ENCODE peak calls at places on chromosomes 5 and 9, in eight cellular contexts. B is amygdala; X is GM23338; F is CD8-positive, alpha-beta memory T cell; J is Kasumi-1; S is A549; I is GM06990; C is stimulated activated CD4-positive, alpha-beta T cell treated with anti-CD3 and anti-CD28 coated beads, Interleukin-12 subunit alpha, Interleukin-12 subunit beta, amount 100 ng/mL, for 4 hours. A is an unnamed sample.

GRCh38 chr9:114448706-114449105 is 56.6 kb downstream of the WHRN start:
- DNase-seq in B (no peak), X (no peak), F (no peak), J (no peak), S (no peak), I (no peak), C (no peak), A (no peak)

GRCh38 chr9:37540634-37541033 is 35.5 kb downstream of the FBXO10 start:
- DNase-seq in B (no peak), X (no peak), F (no peak), J (no peak), S (no peak), I (no peak), C (no peak), A (no peak)

GRCh38 chr5:65037845-65038815 is 269.4 kb downstream of the CWC27 start:
- DNase-seq in B (no peak), X (peak; percentile 93), F (no peak), J (peak; percentile 3), S (peak; percentile 62), I (no peak), C (no peak), A (peak; percentile 82)

GRCh38 chr5:177478711-177479646 is 5.5 kb upstream of the DBN1 start:
- DNase-seq in B (no peak), X (no peak), F (no peak), J (peak; percentile 82), S (no peak), I (no peak), C (no peak), A (no peak)

GRCh38 chr5:643811-644271 is 31.7 kb downstream of the CEP72 start:
- DNase-seq in B (no peak), X (no peak), F (no peak), J (no peak), S (no peak), I (peak; percentile 56), C (no peak), A (no peak)

GRCh38 chr5:53130206-53130605 is 20.6 kb upstream of the MOCS2 start:
- DNase-seq in B (no peak), X (no peak), F (no peak), J (no peak), S (no peak), I (no peak), C (no peak), A (no peak)

GRCh38 chr9:32968101-32969011 is 33.1 kb downstream of the APTX start:
- DNase-seq in B (no peak), X (peak; percentile 75), F (peak; percentile 43), J (peak; percentile 53), S (peak; percentile 33), I (no peak), C (peak; percentile 48), A (no peak)

GRCh38 chr9:109475526-109475925 is 22.6 kb downstream of the PTPN3 start:
- DNase-seq in B (no peak), X (no peak), F (no peak), J (no peak), S (peak; percentile 37), I (no peak), C (no peak), A (no peak)

GRCh38 chr9:34377402-34377741 is 674 bp upstream of the MYORG start:
- DNase-seq in B (no peak), X (no peak), F (no peak), J (no peak), S (no peak), I (no peak), C (no peak), A (no peak)

GRCh38 chr9:114549677-114550330 is 37.8 kb upstream of the ATP6V1G1 start:
- DNase-seq in B (no peak), X (no peak), F (no peak), J (no peak), S (no peak), I (no peak), C (no peak), A (no peak)

GRCh38 chr9:78622131-78622530 is 325.2 kb downstream of the PSAT1 start:
- DNase-seq in B (no peak), X (no peak), F (no peak), J (peak; percentile 51), S (no peak), I (no peak), C (no peak), A (no peak)

GRCh38 chr9:17222932-17223331 is 88.1 kb downstream of the CNTLN start:
- DNase-seq in B (no peak), X (no peak), F (no peak), J (no peak), S (no peak), I (no peak), C (no peak), A (no peak)